ENCODE peak calls at places on chromosomes 13 and 19, in seven cellular contexts. G is heart left ventricle, C is A549, Z is body of pancreas, X is psoas muscle, Q is colonic mucosa, A is heart right ventricle. E is an unnamed sample.

GRCh38 chr19:48718711-48719231 is 754 bp downstream of the MAMSTR start:
- DNase-seq in G (peak; percentile 49), C (no peak), Z (no peak), X (peak; percentile 69), Q (no peak), A (peak; percentile 51), E (no peak)

GRCh38 chr13:60707878-60708277 is 310.9 kb downstream of the TDRD3 start:
- DNase-seq in G (no peak), C (no peak), Z (no peak), X (no peak), Q (no peak), A (no peak), E (no peak)

GRCh38 chr13:22993148-22993547 is 187.6 kb upstream of the SGCG start:
- DNase-seq in G (no peak), C (no peak), Z (no peak), X (no peak), Q (no peak), A (no peak), E (no peak)

GRCh38 chr19:35260694-35261304 is 8.0 kb upstream of the USF2 start:
- DNase-seq in G (no peak), C (no peak), Z (peak; percentile 2), X (no peak), Q (peak; percentile 8), A (no peak), E (no peak)

GRCh38 chr13:85212692-85213091 is 586.5 kb downstream of the SLITRK6 start:
- DNase-seq in G (no peak), C (no peak), Z (no peak), X (no peak), Q (no peak), A (no peak), E (no peak)

GRCh38 chr13:73842621-73843020 is 291.6 kb downstream of the KLF12 start:
- DNase-seq in G (no peak), C (no peak), Z (no peak), X (no peak), Q (no peak), A (no peak), E (no peak)

GRCh38 chr13:97307882-97308624 is 85.9 kb downstream of the MBNL2 start:
- DNase-seq in G (peak; percentile 52), C (peak; percentile 50), Z (peak; percentile 49), X (no peak), Q (no peak), A (peak; percentile 48), E (no peak)

GRCh38 chr13:27182844-27183497 is 11.4 kb upstream of the USP12 start:
- DNase-seq in G (peak; percentile 60), C (peak; percentile 46), Z (peak; percentile 62), X (peak; percentile 81), Q (peak; percentile 19), A (peak; percentile 41), E (peak; percentile 85)

GRCh38 chr19:3034845-3035541 is 5.9 kb upstream of the TLE2 start:
- DNase-seq in G (no peak), C (no peak), Z (no peak), X (no peak), Q (no peak), A (peak; percentile 38), E (no peak)

GRCh38 chr19:20912973-20913372 is 10.1 kb upstream of the ZNF85 start:
- DNase-seq in G (no peak), C (no peak), Z (no peak), X (no peak), Q (no peak), A (no peak), E (no peak)

GRCh38 chr19:19101540-19101939 is 36.7 kb downstream of the TMEM161A start:
- DNase-seq in G (no peak), C (no peak), Z (no peak), X (no peak), Q (no peak), A (no peak), E (no peak)

GRCh38 chr13:41026806-41027205 is 7.7 kb upstream of the ELF1 start:
- DNase-seq in G (no peak), C (no peak), Z (no peak), X (no peak), Q (no peak), A (no peak), E (no peak)

GRCh38 chr19:55647732-55648656 is at the start of gene CCDC106:
- DNase-seq in G (peak; percentile 79), C (peak; percentile 77), Z (peak; percentile 70), X (peak; percentile 86), Q (peak; percentile 63), A (peak; percentile 71), E (no peak)

GRCh38 chr19:55645512-55645881 is 2.0 kb downstream of the ZNF581 start:
- DNase-seq in G (no peak), C (no peak), Z (no peak), X (peak; percentile 14), Q (no peak), A (no peak), E (no peak)

GRCh38 chr19:55644842-55645511 is 1.5 kb downstream of the ZNF581 start:
- DNase-seq in G (no peak), C (no peak), Z (no peak), X (no peak), Q (no peak), A (no peak), E (no peak)

GRCh38 chr19:55648657-55649578 is 906 bp downstream of the CCDC106 start:
- DNase-seq in G (no peak), C (no peak), Z (no peak), X (peak; percentile 49), Q (no peak), A (no peak), E (no peak)

GRCh38 chr19:55646889-55647731 is 902 bp upstream of the CCDC106 start:
- DNase-seq in G (no peak), C (no peak), Z (peak; percentile 35), X (peak; percentile 31), Q (no peak), A (no peak), E (no peak)
- H3K27ac ChIP-seq in G (peak overlapping the region; percentile 88), C (peak overlapping the region; percentile 96), Z (peak overlapping the region; percentile 73), X (peak overlapping the region; percentile 80), Q (peak overlapping the region; percentile 10), A (peak overlapping the region; percentile 90), E (peak overlapping the region; percentile 93)

DNA sequence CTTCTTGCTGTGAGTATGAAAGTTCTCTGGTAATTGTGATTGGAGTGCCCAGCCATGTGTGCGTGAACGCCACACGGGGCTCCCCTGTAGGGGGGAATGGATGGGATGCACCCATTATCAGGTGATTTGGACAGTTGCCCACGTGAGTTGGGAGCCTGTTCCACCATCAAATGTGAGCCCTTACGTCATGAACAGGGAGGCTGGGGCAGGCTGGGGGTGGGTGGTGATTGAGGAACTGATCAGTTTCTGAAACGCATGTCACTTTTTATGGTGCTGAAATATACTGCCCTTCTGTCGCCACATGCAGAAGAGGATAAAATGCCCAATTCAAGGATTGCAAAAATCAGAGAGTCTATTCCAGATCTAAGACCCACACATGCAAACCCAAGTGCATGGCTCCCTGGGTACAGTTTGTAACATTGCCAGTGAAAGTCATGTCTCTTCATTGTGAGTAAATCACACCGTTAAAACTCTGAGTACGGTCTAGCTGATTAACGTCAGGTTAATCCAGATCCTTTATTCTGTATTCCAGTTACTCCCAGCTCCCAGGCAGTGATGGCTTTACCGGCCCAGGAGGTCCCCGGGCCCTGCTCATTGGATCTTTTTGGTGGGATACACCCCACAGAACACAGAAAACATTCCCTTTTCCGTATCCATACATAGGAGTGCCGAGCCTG is 90.2 kb downstream of the RAB20 start:
- DNase-seq in G (no peak), C (no peak), Z (no peak), X (peak; percentile 46), Q (peak; percentile 48), A (no peak), E (no peak)
- H3K4me3 ChIP-seq in G (no peak overlapping the region), C (no peak overlapping the region), Z (no peak overlapping the region), X (no peak overlapping the region), Q (no peak overlapping the region), A (no peak overlapping the region), E (no peak overlapping the region)

DNA sequence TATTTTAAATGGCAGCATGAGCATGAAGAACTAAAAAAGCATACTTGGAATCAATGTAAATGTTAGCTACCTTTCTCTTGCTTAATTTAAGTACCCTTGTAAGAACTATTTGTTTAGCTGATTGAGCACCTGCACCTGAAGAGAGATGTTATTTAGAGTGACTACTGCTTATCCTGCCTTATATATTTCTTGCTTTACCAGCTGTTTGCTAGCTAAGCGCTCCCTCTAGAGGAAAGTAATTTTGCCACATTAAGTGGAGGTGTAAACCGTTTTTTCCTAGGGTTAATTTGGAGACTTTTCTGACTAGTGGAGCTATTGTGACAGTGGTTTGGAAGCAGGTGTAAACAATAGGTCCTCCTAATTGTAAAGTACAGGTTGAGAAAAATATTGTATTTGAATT is 19.4 kb upstream of the PSG2 start:
- DNase-seq in G (no peak), C (no peak), Z (no peak), X (no peak), Q (no peak), A (no peak), E (no peak)
- TF ChIP-seq CTCF in G (no peak), C (peak; percentile 16), Z (no peak), X (no peak), Q (no peak), A (no peak), E (no peak)

DNA sequence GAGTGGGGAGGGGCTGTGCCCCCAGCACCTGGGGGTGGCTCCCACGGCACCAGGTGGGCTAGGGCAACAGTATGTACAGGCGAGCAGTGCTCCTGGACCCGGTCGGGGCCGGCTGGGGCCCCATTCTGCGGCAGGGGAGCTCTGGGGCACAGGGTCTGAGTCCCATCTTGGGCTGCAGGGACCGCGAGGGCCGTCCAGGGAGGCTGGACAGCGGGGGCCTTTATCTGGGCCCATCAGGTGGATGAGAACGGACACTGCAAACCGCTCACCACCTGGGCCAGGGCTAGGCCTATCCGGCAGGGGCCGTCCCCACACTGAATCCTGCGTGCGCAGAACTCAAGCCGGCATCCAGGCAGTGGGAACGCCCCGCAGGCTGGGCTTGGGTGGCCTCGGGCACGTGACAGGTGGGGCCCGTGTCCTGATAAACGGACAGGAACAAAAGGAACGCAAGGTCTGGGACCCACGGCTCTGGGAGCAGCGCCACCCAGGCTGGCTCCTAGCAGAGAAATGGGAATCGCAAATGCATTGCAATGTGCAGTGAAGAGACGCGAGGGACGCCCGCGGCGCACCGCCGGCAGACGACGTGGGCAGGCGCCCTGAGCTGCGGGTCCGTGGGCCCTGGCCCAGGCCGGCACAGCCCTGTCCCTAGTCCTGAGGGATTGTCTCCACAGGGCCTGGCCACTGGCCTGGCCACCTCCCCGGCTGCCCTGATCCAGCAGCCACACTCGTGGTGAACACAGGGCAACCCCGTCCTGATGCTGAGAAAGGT is 29.7 kb downstream of the BTBD2 start:
- DNase-seq in G (no peak), C (no peak), Z (no peak), X (no peak), Q (no peak), A (no peak), E (no peak)
- H3K27ac ChIP-seq in G (no peak overlapping the region), C (no peak overlapping the region), Z (no peak overlapping the region), X (no peak overlapping the region), Q (no peak overlapping the region), A (no peak overlapping the region), E (no peak overlapping the region)

GRCh38 chr19:54573330-54573872 is at the start of gene LILRA2:
- DNase-seq in G (no peak), C (no peak), Z (no peak), X (no peak), Q (no peak), A (no peak), E (no peak)
- H3K4me3 ChIP-seq in G (no peak within 1 kb of the TSS), C (no peak within 1 kb of the TSS), Z (no peak within 1 kb of the TSS), X (no peak within 1 kb of the TSS), Q (no peak within 1 kb of the TSS), A (peak within 1 kb of the TSS; percentile 10), E (peak within 1 kb of the TSS; percentile 30)

E was measured in coronary artery.